ENCODE peak calls at places on chromosomes 1 and 21, in four cellular contexts. One of them, this sample, is unnamed.

GRCh38 chr1:1563688-1564087 is 11.0 kb downstream of the SSU72 start:
- ATAC-seq in activated CD8-positive, alpha-beta memory T cell treated with anti-CD3 and anti-CD28 coated beads, Interleukin-2, amount 10 ng/mL, durations not matched to agents 7 days and 5 days: no peak
- ATAC-seq in sciatic nerve: no peak
- ATAC-seq in PC-3: no peak
- ATAC-seq in this sample: no peak

GRCh38 chr1:231028676-231029075 is 11.4 kb downstream of the FAM89A start:
- ATAC-seq in activated CD8-positive, alpha-beta memory T cell treated with anti-CD3 and anti-CD28 coated beads, Interleukin-2, amount 10 ng/mL, durations not matched to agents 7 days and 5 days: no peak
- ATAC-seq in sciatic nerve: no peak
- ATAC-seq in PC-3: no peak
- ATAC-seq in this sample: no peak

GRCh38 chr21:33339135-33339534 is 14.4 kb downstream of the IFNAR1 start:
- ATAC-seq in sciatic nerve: no peak
- ATAC-seq in PC-3: no peak
- ATAC-seq in activated CD8-positive, alpha-beta memory T cell treated with anti-CD3 and anti-CD28 coated beads, Interleukin-2, amount 10 ng/mL, durations not matched to agents 7 days and 5 days: no peak
- ATAC-seq in this sample: no peak

GRCh38 chr1:7460807-7461206 is 310.3 kb upstream of the VAMP3 start:
- ATAC-seq in activated CD8-positive, alpha-beta memory T cell treated with anti-CD3 and anti-CD28 coated beads, Interleukin-2, amount 10 ng/mL, durations not matched to agents 7 days and 5 days: no peak
- ATAC-seq in sciatic nerve: no peak
- ATAC-seq in PC-3: no peak
- ATAC-seq in this sample: no peak

GRCh38 chr1:160284220-160284781 is 632 bp downstream of the PEX19 start:
- ATAC-seq in sciatic nerve: peak
- ATAC-seq in PC-3: peak
- ATAC-seq in activated CD8-positive, alpha-beta memory T cell treated with anti-CD3 and anti-CD28 coated beads, Interleukin-2, amount 10 ng/mL, durations not matched to agents 7 days and 5 days: peak
- ATAC-seq in this sample: no peak

GRCh38 chr1:172117800-172118199 is 276.5 kb downstream of the DNM3 start:
- ATAC-seq in PC-3: no peak
- ATAC-seq in sciatic nerve: no peak
- ATAC-seq in activated CD8-positive, alpha-beta memory T cell treated with anti-CD3 and anti-CD28 coated beads, Interleukin-2, amount 10 ng/mL, durations not matched to agents 7 days and 5 days: peak
- ATAC-seq in this sample: peak

GRCh38 chr1:239811211-239811902 is 280.3 kb upstream of the FMN2 start:
- ATAC-seq in sciatic nerve: no peak
- ATAC-seq in activated CD8-positive, alpha-beta memory T cell treated with anti-CD3 and anti-CD28 coated beads, Interleukin-2, amount 10 ng/mL, durations not matched to agents 7 days and 5 days: peak
- ATAC-seq in PC-3: no peak
- ATAC-seq in this sample: peak

GRCh38 chr1:41803656-41804055 is 115.1 kb downstream of the HIVEP3 start:
- ATAC-seq in sciatic nerve: no peak
- ATAC-seq in PC-3: no peak
- ATAC-seq in activated CD8-positive, alpha-beta memory T cell treated with anti-CD3 and anti-CD28 coated beads, Interleukin-2, amount 10 ng/mL, durations not matched to agents 7 days and 5 days: no peak
- ATAC-seq in this sample: no peak

GRCh38 chr21:44327603-44327974 is 11.6 kb downstream of the CFAP410 start:
- ATAC-seq in PC-3: no peak
- ATAC-seq in sciatic nerve: no peak
- ATAC-seq in activated CD8-positive, alpha-beta memory T cell treated with anti-CD3 and anti-CD28 coated beads, Interleukin-2, amount 10 ng/mL, durations not matched to agents 7 days and 5 days: no peak
- ATAC-seq in this sample: no peak

GRCh38 chr21:42182713-42183371 is 36.1 kb upstream of the ABCG1 start:
- ATAC-seq in PC-3: no peak
- ATAC-seq in sciatic nerve: no peak
- ATAC-seq in activated CD8-positive, alpha-beta memory T cell treated with anti-CD3 and anti-CD28 coated beads, Interleukin-2, amount 10 ng/mL, durations not matched to agents 7 days and 5 days: no peak
- ATAC-seq in this sample: no peak

GRCh38 chr21:23936224-23936623 is 1671.1 kb downstream of the MRPL39 start:
- ATAC-seq in activated CD8-positive, alpha-beta memory T cell treated with anti-CD3 and anti-CD28 coated beads, Interleukin-2, amount 10 ng/mL, durations not matched to agents 7 days and 5 days: no peak
- ATAC-seq in PC-3: peak
- ATAC-seq in sciatic nerve: no peak
- ATAC-seq in this sample: no peak

GRCh38 chr1:234270103-234270502 is 103.2 kb upstream of the COA6 start:
- ATAC-seq in activated CD8-positive, alpha-beta memory T cell treated with anti-CD3 and anti-CD28 coated beads, Interleukin-2, amount 10 ng/mL, durations not matched to agents 7 days and 5 days: no peak
- ATAC-seq in PC-3: no peak
- ATAC-seq in sciatic nerve: no peak
- ATAC-seq in this sample: no peak

GRCh38 chr1:27634982-27635362 is at the start of gene FGR:
- ATAC-seq in activated CD8-positive, alpha-beta memory T cell treated with anti-CD3 and anti-CD28 coated beads, Interleukin-2, amount 10 ng/mL, durations not matched to agents 7 days and 5 days: no peak
- ATAC-seq in PC-3: no peak
- ATAC-seq in sciatic nerve: peak
- ATAC-seq in this sample: no peak

GRCh38 chr1:165644064-165644735 is 13.2 kb downstream of the MGST3 start:
- ATAC-seq in sciatic nerve: no peak
- ATAC-seq in PC-3: peak
- ATAC-seq in activated CD8-positive, alpha-beta memory T cell treated with anti-CD3 and anti-CD28 coated beads, Interleukin-2, amount 10 ng/mL, durations not matched to agents 7 days and 5 days: no peak
- ATAC-seq in this sample: no peak

GRCh38 chr1:30868833-30869435 is 39.6 kb downstream of the SDC3 start:
- ATAC-seq in sciatic nerve: no peak
- ATAC-seq in PC-3: no peak
- ATAC-seq in activated CD8-positive, alpha-beta memory T cell treated with anti-CD3 and anti-CD28 coated beads, Interleukin-2, amount 10 ng/mL, durations not matched to agents 7 days and 5 days: no peak
- ATAC-seq in this sample: no peak